ENCODE peak calls at places on chromosomes 3 and 15, in five cellular contexts. M, J, H, L and E are unnamed samples.

GRCh38 chr3:114827495-114827894 is 319.6 kb downstream of the ZBTB20 start:
- DNase-seq in M (no peak), J (no peak), H (peak), L (no peak), E (peak)

GRCh38 chr15:78208887-78209645 is 25.3 kb downstream of the ACSBG1 start:
- DNase-seq in M (no peak), J (peak), H (no peak), L (no peak), E (no peak)

GRCh38 chr3:179702271-179702947 is 49.6 kb downstream of the USP13 start:
- DNase-seq in M (no peak), J (no peak), H (no peak), L (no peak), E (no peak)

GRCh38 chr15:78810377-78811123 is 714 bp downstream of the ADAMTS7 start:
- DNase-seq in M (peak), J (peak), H (peak), L (peak), E (no peak)

GRCh38 chr3:156892701-156893100 is 66.5 kb downstream of the LEKR1 start:
- DNase-seq in M (no peak), J (no peak), H (peak), L (no peak), E (no peak)

GRCh38 chr3:43866529-43867353 is 176.0 kb downstream of the ABHD5 start:
- DNase-seq in M (no peak), J (no peak), H (peak), L (no peak), E (no peak)

GRCh38 chr3:25441234-25441856 is 13.3 kb downstream of the RARB start:
- DNase-seq in M (no peak), J (peak), H (no peak), L (no peak), E (peak)

GRCh38 chr15:80072285-80072684 is 12.8 kb downstream of the ZFAND6 start:
- DNase-seq in M (peak), J (no peak), H (peak), L (no peak), E (peak)

GRCh38 chr15:40472171-40472727 is 1.5 kb downstream of the CHST14 start:
- DNase-seq in M (no peak), J (no peak), H (no peak), L (no peak), E (no peak)
- TF ChIP-seq POLR2A in M (no peak), J (no peak), H (no peak), L (no peak), E (no peak)

DNA sequence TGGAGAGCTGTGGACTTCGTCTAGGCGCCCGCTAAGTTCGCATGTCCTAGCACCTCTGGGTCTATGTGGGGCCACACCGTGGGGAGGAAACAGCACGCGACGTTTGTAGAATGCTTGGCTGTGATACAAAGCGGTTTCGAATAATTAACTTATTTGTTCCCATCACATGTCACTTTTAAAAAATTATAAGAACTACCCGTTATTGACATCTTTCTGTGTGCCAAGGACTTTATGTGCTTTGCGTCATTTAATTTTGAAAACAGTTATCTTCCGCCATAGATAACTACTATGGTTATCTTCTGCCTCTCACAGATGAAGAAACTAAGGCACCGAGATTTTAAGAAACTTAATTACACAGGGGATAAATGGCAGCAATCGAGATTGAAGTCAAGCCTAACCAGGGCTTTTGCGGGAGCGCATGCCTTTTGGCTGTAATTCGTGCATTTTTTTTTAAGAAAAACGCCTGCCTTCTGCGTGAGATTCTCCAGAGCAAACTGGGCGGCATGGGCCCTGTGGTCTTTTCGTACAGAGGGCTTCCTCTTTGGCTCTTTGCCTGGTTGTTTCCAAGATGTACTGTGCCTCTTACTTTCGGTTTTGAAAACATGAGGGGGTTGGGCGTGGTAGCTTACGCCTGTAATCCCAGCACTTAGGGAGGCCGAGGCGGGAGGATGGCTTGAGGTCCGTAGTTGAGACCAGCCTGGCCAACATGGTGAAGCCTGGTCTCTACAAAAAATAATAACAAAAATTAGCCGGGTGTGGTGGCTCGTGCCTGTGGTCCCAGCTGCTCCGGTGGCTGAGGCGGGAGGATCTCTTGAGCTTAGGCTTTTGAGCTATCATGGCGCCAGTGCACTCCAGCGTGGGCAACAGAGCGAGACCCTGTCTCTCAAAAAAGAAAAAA is 1.0 kb downstream of the B2M start:
- DNase-seq in M (peak), J (peak), H (peak), L (no peak), E (peak)
- TF ChIP-seq POLR2A in M (peak), J (no peak), H (no peak), L (no peak), E (no peak)

DNA sequence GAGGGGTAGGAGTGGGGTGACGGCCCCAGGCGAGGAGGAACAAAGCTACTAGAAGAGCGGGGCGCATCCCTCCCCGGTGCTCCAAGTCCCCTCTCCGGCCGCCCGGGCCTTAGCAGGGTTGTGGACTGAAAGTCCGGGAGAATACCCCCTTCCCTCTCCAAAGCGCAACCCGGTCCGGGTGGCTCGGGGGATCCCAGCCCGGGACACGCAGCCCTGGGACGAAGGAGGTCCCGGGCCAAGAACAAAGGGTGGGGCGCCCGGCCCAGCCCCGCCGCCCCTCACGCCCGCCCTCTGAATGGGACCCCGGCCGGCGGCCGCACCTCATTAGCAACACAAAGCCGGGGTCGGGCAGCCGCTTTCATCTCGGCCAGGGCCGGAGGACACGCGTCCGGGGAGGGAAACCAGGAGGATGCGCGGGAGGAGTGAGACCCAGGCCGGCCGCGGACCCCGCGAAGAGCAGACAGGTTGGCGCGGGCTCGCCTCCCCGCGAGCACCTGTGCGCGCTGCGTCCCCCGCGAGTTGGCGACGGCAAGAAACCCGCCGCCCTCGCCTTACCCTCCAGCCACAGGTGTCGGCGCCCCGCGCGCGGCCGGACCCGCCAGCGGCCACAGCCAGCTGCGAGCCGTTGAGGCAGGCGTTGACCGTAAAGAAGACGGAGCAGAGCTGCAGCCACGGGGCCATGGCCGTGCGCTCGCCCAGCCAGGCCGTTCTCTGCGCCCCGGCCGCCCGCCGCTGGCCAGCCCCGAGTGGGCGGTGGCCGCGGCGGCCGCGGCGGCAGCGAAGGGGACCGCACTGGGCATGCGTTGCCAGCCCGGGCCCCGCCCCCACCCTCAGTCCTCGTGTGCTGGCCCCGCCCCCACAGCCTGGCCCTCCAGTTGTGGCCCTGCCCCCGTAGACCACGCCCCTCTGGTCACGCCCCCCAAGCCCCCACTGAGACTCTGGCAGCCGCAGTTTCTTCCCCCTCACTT is at the start of gene IL17RD:
- DNase-seq in M (peak), J (peak), H (peak), L (peak), E (peak)
- TF ChIP-seq POLR2A in M (peak), J (no peak), H (no peak), L (no peak), E (no peak)

GRCh38 chr3:53179580-53179979 is 18.6 kb downstream of the PRKCD start:
- DNase-seq in M (no peak), J (no peak), H (no peak), L (no peak), E (no peak)

GRCh38 chr3:53181528-53181927 is 20.5 kb downstream of the PRKCD start:
- DNase-seq in M (no peak), J (no peak), H (no peak), L (no peak), E (no peak)

GRCh38 chr3:53180305-53181023 is 19.5 kb downstream of the PRKCD start:
- DNase-seq in M (no peak), J (no peak), H (no peak), L (peak), E (no peak)

GRCh38 chr3:53182759-53183355 is 21.8 kb downstream of the PRKCD start:
- DNase-seq in M (no peak), J (no peak), H (no peak), L (no peak), E (no peak)

GRCh38 chr3:53181024-53181371 is 20.0 kb downstream of the PRKCD start:
- DNase-seq in M (no peak), J (no peak), H (no peak), L (no peak), E (no peak)
- TF ChIP-seq POLR2A in M (no peak), J (no peak), H (no peak), L (no peak), E (no peak)

DNA sequence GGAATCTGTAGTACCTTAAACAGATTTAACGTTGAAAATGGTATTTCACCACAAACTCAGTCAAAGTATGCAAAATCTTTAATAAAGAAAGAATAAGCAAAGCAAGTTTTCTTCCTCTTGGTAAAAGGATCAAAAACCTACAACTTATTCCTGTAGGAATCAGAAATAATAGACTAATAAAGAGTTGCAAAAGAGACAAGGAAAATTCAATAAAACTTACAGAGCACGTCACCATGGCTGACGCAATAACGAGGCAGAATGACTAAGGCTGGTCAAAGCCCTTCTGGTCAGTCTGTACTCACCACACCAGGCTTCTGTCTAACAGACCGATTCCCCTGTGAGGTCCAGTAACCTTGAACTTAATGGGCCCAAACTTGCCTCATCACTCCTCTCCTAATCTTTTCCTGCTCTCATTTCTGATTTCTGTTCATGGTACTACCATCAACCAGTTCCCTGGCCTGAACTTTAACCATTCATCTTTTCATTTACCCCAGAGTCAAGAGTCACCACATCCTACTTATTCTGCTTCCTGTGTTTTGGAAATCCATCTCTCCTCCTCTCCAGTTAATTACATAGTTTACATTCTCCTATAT is 5.0 kb downstream of the MASP1 start:
- DNase-seq in M (peak), J (peak), H (peak), L (no peak), E (no peak)
- TF ChIP-seq POLR2A in M (no peak), J (no peak), H (no peak), L (no peak), E (no peak)

GRCh38 chr3:191340976-191341375 is 10.7 kb upstream of the UTS2B start:
- DNase-seq in M (no peak), J (no peak), H (no peak), L (no peak), E (no peak)
- TF ChIP-seq POLR2A in M (no peak), J (no peak), H (no peak), L (no peak), E (no peak)

DNA sequence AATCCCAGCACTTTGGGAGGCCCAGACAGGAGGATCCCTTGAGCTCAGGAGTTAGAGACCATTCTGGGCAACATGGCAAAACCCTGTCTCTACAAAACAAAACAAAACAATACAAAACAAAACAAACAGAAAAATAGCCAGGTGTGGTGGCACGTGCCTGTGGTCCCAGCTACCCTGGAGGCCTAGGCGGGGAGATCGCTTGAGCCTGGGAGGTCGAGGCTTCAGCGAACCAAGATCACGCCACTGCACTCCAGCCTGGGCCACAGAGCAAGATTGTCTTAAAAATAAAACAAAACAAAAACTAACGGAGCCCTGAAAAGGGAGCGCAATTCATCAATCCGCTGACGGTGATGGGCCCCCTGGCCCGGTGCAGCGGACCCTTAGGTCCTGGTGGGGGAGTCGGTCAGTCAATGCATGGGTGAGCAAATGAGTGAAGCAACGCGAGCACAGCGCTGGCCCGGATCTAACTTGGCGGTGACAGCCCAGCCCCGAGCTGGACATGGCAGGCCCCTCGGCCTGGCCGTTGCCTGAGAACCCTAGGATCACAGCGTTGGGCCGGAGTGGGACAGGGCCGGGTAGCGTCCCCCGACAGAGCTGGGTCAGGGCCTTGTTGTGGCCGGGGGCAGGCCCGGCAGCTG is 52.4 kb upstream of the BLM start:
- DNase-seq in M (peak), J (peak), H (peak), L (no peak), E (peak)
- TF ChIP-seq POLR2A in M (no peak), J (no peak), H (no peak), L (peak), E (no peak)

DNA sequence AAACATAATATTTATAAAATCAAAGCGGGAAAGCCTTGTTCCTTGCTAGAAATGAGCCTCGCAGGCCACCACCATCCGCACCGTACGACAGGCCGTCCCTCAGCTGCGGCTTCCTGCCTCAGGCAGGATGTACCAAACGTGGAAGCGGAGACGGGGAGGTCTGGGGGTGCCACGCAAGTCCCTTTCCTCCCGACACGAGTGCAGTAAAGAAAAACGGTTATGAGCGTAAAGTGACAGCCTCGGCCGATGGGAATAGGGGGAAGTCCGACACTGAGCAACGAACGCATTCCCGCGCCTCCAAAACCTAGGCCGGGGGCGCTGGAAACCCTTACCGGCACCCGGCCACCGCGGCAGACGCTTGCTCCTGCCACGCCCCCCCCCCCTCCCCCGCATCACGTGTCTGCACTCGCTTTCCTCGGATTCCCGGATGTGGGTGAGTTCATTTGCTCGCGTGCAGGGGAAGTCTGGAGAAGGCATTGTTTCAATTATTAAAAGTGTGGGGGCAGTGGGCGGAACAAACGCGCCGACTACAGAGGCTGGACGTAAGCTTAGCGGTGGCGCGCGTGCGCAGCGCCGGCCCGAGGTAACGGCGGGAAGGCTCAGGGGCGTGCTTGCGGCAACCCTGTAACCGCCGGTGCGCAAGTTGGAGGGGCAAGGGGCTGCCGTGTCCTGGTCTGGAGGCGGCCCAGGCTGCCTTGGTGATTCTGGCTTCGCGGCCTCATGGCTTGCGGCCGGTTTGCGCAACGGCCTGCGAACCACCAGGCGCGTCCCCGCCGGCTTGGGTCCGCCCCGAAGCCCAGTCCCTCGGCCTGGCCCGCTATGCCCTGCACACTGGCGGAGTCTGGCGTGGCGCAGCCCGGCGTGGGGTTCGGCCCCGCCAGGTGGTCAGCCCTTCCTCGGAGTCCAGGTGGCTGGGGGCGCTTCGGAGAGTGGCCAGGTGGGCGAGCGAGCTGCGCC is at the start of the genes ANAPC13 and CEP63:
- DNase-seq in M (peak), J (peak), H (peak), L (peak), E (peak)
- TF ChIP-seq POLR2A in M (peak), J (no peak), H (peak), L (peak), E (peak)